ENCODE peak calls at places on chromosomes 2 and 18, in nine cellular contexts. H is fibroblast of mammary gland, F is fibroblast of pulmonary artery, T is spleen, O is cardiac fibroblast, R is GM12865, G is right lobe of liver, D is WERI-Rb-1, X is NB4. I is an unnamed sample.

GRCh38 chr18:6633370-6633769 is 96.1 kb upstream of the ARHGAP28 start:
- DNase-seq in H (no peak), F (no peak), T (no peak), O (no peak), R (no peak), G (no peak), D (no peak), X (no peak), I (no peak)

GRCh38 chr2:14180333-14180732 is 452.2 kb upstream of the LRATD1 start:
- DNase-seq in H (no peak), F (no peak), T (no peak), O (no peak), R (no peak), G (no peak), D (no peak), X (no peak), I (no peak)

GRCh38 chr2:240499309-240500301 is 58.2 kb downstream of the ANKMY1 start:
- DNase-seq in H (no peak), F (no peak), T (peak; percentile 67), O (no peak), R (no peak), G (peak; percentile 34), D (no peak), X (no peak), I (no peak)

GRCh38 chr2:145036421-145036901 is 516.5 kb upstream of the ZEB2 start:
- DNase-seq in H (peak; percentile 18), F (peak; percentile 35), T (no peak), O (peak; percentile 40), R (no peak), G (no peak), D (no peak), X (no peak), I (no peak)

GRCh38 chr2:185738679-185739472 is at the start of gene FSIP2:
- DNase-seq in H (peak; percentile 64), F (peak; percentile 72), T (peak; percentile 87), O (peak; percentile 33), R (peak; percentile 84), G (peak; percentile 69), D (peak; percentile 92), X (peak; percentile 63), I (peak; percentile 56)

GRCh38 chr2:140349695-140350094 is 1569.5 kb upstream of the NXPH2 start:
- DNase-seq in H (no peak), F (no peak), T (no peak), O (no peak), R (no peak), G (no peak), D (no peak), X (no peak), I (no peak)

GRCh38 chr18:22433960-22434359 is 16.2 kb upstream of the CTAGE1 start:
- DNase-seq in H (peak; percentile 71), F (peak; percentile 71), T (no peak), O (peak; percentile 42), R (no peak), G (no peak), D (no peak), X (no peak), I (no peak)

GRCh38 chr2:236959876-236960275 is 125.8 kb upstream of the COPS8 start:
- DNase-seq in H (no peak), F (no peak), T (no peak), O (no peak), R (no peak), G (peak; percentile 36), D (no peak), X (no peak), I (no peak)

GRCh38 chr18:71951021-71951420 is 593.1 kb downstream of the CBLN2 start:
- DNase-seq in H (no peak), F (no peak), T (no peak), O (no peak), R (no peak), G (no peak), D (no peak), X (no peak), I (no peak)

GRCh38 chr2:161842751-161843433 is 218.7 kb downstream of the SLC4A10 start:
- DNase-seq in H (no peak), F (no peak), T (no peak), O (no peak), R (no peak), G (no peak), D (no peak), X (no peak), I (no peak)

DNA sequence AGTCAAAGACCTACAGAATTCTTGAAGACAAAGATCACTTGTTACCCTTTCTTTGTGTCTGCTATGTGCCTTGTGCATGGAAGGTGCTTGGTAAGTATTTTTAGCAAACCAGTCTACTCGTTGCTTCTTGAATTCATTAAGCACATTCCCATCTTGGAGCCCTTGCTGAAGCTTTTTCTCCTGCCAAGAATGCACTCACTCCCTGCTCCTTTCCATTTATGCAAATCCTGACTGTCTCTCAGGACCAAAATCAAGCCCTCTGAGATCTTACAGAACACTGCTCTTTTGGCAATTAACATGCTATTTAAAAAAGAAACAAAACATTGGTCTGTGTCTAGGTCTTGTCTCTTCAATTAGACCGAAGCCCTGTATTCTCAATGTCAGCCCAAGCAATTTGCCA is 75.8 kb downstream of the CLHC1 start:
- DNase-seq in H (peak; percentile 48), F (no peak), T (no peak), O (peak; percentile 39), R (no peak), G (no peak), D (no peak), X (no peak), I (no peak)
- H3K4me3 ChIP-seq in H (no peak overlapping the region), F (no peak overlapping the region), T (no peak overlapping the region), O (no peak overlapping the region), R (no peak overlapping the region), G (no peak overlapping the region), D (no peak overlapping the region), X (no peak overlapping the region), I (no peak overlapping the region)

DNA sequence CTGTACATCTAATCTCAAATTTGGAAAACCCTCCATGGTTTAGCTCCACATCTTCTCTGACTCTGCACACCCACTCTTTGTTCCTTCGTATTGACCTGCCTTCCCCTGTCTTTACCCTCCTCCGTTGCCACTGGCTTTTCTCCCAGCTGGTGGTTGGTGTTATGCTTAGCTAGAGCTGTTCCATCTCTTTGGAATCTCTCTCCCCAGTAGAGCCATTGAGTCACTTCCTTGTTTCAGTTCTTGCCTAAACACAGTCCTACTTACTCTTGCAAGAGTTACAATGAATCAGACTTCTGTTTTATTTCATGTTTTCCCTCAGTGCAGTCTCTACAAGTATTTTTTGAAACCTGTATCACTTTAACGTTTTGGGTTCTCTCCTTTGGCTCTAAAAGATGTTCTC is 263.9 kb downstream of the LTBP1 start:
- DNase-seq in H (peak; percentile 99), F (peak; percentile 98), T (no peak), O (peak; percentile 98), R (no peak), G (no peak), D (no peak), X (no peak), I (peak; percentile 93)
- TF ChIP-seq CTCF in H (no peak), F (no peak), T (no peak), O (no peak), R (no peak), G (no peak), D (no peak), X (no peak), I (no peak)

GRCh38 chr2:149765003-149765402 is 177.4 kb upstream of the MMADHC start:
- DNase-seq in H (no peak), F (no peak), T (no peak), O (no peak), R (no peak), G (no peak), D (no peak), X (no peak), I (no peak)

GRCh38 chr2:149768320-149768799 is 180.8 kb upstream of the MMADHC start:
- DNase-seq in H (peak; percentile 14), F (peak; percentile 20), T (no peak), O (peak; percentile 15), R (no peak), G (no peak), D (no peak), X (no peak), I (no peak)

GRCh38 chr2:149765636-149766035 is 178.1 kb upstream of the MMADHC start:
- DNase-seq in H (no peak), F (no peak), T (no peak), O (no peak), R (no peak), G (no peak), D (no peak), X (no peak), I (no peak)

GRCh38 chr2:149766339-149766738 is 178.8 kb upstream of the MMADHC start:
- DNase-seq in H (peak; percentile 2), F (peak; percentile 33), T (no peak), O (no peak), R (no peak), G (no peak), D (no peak), X (no peak), I (no peak)

GRCh38 chr2:149767516-149767974 is 180.0 kb upstream of the MMADHC start:
- DNase-seq in H (peak; percentile 62), F (peak; percentile 72), T (no peak), O (peak; percentile 77), R (no peak), G (no peak), D (no peak), X (no peak), I (no peak)
- H3K4me3 ChIP-seq in H (no peak overlapping the region), F (no peak overlapping the region), T (no peak overlapping the region), O (no peak overlapping the region), R (no peak overlapping the region), G (no peak overlapping the region), D (no peak overlapping the region), X (no peak overlapping the region), I (no peak overlapping the region)

GRCh38 chr2:194822657-194823056 is 834.4 kb upstream of the SLC39A10 start:
- DNase-seq in H (no peak), F (no peak), T (no peak), O (no peak), R (no peak), G (no peak), D (no peak), X (no peak), I (no peak)

GRCh38 chr2:194822097-194822496 is 834.9 kb upstream of the SLC39A10 start:
- DNase-seq in H (no peak), F (no peak), T (no peak), O (no peak), R (no peak), G (no peak), D (no peak), X (no peak), I (no peak)

GRCh38 chr2:194824450-194824849 is 832.6 kb upstream of the SLC39A10 start:
- DNase-seq in H (no peak), F (no peak), T (no peak), O (no peak), R (no peak), G (no peak), D (no peak), X (no peak), I (no peak)

GRCh38 chr2:194815475-194815874 is 841.6 kb upstream of the SLC39A10 start:
- DNase-seq in H (peak; percentile 1), F (peak; percentile 2), T (no peak), O (peak; percentile 7), R (no peak), G (no peak), D (no peak), X (no peak), I (no peak)

GRCh38 chr2:194819367-194819766 is 837.7 kb upstream of the SLC39A10 start:
- DNase-seq in H (peak; percentile 1), F (peak; percentile 3), T (no peak), O (peak; percentile 7), R (no peak), G (no peak), D (no peak), X (peak; percentile 7), I (no peak)
- TF ChIP-seq CTCF in H (no peak), F (no peak), T (no peak), O (no peak), R (peak; percentile 3), G (no peak), D (no peak), X (no peak), I (no peak)